ENCODE peak calls at places on chromosomes 3 and 15, in ten cellular contexts. One of them, this sample, is unnamed.

GRCh38 chr3:134449277-134449676 is 36.5 kb downstream of the ANAPC13 start:
- DNase-seq in esophagus squamous epithelium: no peak
- DNase-seq in AG04450: no peak
- DNase-seq in breast epithelium: no peak
- DNase-seq in right lobe of liver: peak; percentile 54
- DNase-seq in GM23338: peak; percentile 82
- DNase-seq in DND-41: no peak
- DNase-seq in PC-9: no peak
- DNase-seq in adrenal gland: no peak
- DNase-seq in uterus: peak; percentile 39
- DNase-seq in this sample: no peak

GRCh38 chr3:155334897-155335883 is 41.7 kb upstream of the STRIT1 start:
- DNase-seq in esophagus squamous epithelium: no peak
- DNase-seq in right lobe of liver: no peak
- DNase-seq in AG04450: no peak
- DNase-seq in PC-9: no peak
- DNase-seq in uterus: no peak
- DNase-seq in breast epithelium: no peak
- DNase-seq in adrenal gland: no peak
- DNase-seq in GM23338: no peak
- DNase-seq in DND-41: peak; percentile 76
- DNase-seq in this sample: no peak

GRCh38 chr3:185983495-185984141 is 45.8 kb upstream of the TRA2B start:
- DNase-seq in right lobe of liver: peak; percentile 78
- DNase-seq in adrenal gland: peak; percentile 92
- DNase-seq in GM23338: peak; percentile 95
- DNase-seq in breast epithelium: peak; percentile 61
- DNase-seq in DND-41: peak; percentile 51
- DNase-seq in PC-9: peak; percentile 62
- DNase-seq in esophagus squamous epithelium: no peak
- DNase-seq in uterus: peak; percentile 73
- DNase-seq in AG04450: peak; percentile 45
- DNase-seq in this sample: peak; percentile 47

GRCh38 chr15:80563372-80563997 is 131.6 kb upstream of the ABHD17C start:
- DNase-seq in GM23338: no peak
- DNase-seq in esophagus squamous epithelium: no peak
- DNase-seq in right lobe of liver: no peak
- DNase-seq in breast epithelium: no peak
- DNase-seq in uterus: no peak
- DNase-seq in DND-41: no peak
- DNase-seq in PC-9: no peak
- DNase-seq in adrenal gland: no peak
- DNase-seq in AG04450: no peak
- DNase-seq in this sample: no peak

GRCh38 chr3:108001457-108001856 is 89.4 kb downstream of the CD47 start:
- DNase-seq in PC-9: peak; percentile 99
- DNase-seq in uterus: no peak
- DNase-seq in adrenal gland: no peak
- DNase-seq in AG04450: no peak
- DNase-seq in DND-41: no peak
- DNase-seq in right lobe of liver: no peak
- DNase-seq in GM23338: no peak
- DNase-seq in breast epithelium: no peak
- DNase-seq in esophagus squamous epithelium: no peak
- DNase-seq in this sample: no peak

GRCh38 chr3:156317457-156317856 is 197.1 kb downstream of the KCNAB1 start:
- DNase-seq in GM23338: peak; percentile 16
- DNase-seq in breast epithelium: no peak
- DNase-seq in PC-9: peak; percentile 57
- DNase-seq in uterus: no peak
- DNase-seq in AG04450: no peak
- DNase-seq in esophagus squamous epithelium: no peak
- DNase-seq in adrenal gland: no peak
- DNase-seq in DND-41: no peak
- DNase-seq in right lobe of liver: no peak
- DNase-seq in this sample: no peak

GRCh38 chr3:106160396-106160795 is 291.6 kb upstream of the CBLB start:
- DNase-seq in uterus: no peak
- DNase-seq in right lobe of liver: no peak
- DNase-seq in esophagus squamous epithelium: no peak
- DNase-seq in PC-9: no peak
- DNase-seq in breast epithelium: no peak
- DNase-seq in adrenal gland: no peak
- DNase-seq in GM23338: no peak
- DNase-seq in DND-41: no peak
- DNase-seq in AG04450: no peak
- DNase-seq in this sample: no peak

GRCh38 chr3:16740531-16740930 is 135.3 kb upstream of the DAZL start:
- DNase-seq in right lobe of liver: no peak
- DNase-seq in breast epithelium: no peak
- DNase-seq in PC-9: no peak
- DNase-seq in uterus: no peak
- DNase-seq in GM23338: no peak
- DNase-seq in AG04450: no peak
- DNase-seq in esophagus squamous epithelium: no peak
- DNase-seq in adrenal gland: no peak
- DNase-seq in DND-41: no peak
- DNase-seq in this sample: no peak

GRCh38 chr15:77746254-77747174 is 113.8 kb upstream of the LINGO1 start:
- DNase-seq in DND-41: no peak
- DNase-seq in GM23338: no peak
- DNase-seq in AG04450: no peak
- DNase-seq in adrenal gland: no peak
- DNase-seq in esophagus squamous epithelium: no peak
- DNase-seq in uterus: no peak
- DNase-seq in PC-9: no peak
- DNase-seq in right lobe of liver: no peak
- DNase-seq in breast epithelium: no peak
- DNase-seq in this sample: no peak

GRCh38 chr15:77749236-77749997 is 116.7 kb upstream of the LINGO1 start:
- DNase-seq in PC-9: no peak
- DNase-seq in breast epithelium: no peak
- DNase-seq in adrenal gland: no peak
- DNase-seq in DND-41: no peak
- DNase-seq in uterus: no peak
- DNase-seq in GM23338: peak; percentile 63
- DNase-seq in AG04450: no peak
- DNase-seq in esophagus squamous epithelium: no peak
- DNase-seq in right lobe of liver: no peak
- DNase-seq in this sample: no peak

GRCh38 chr15:77747175-77748077 is 114.7 kb upstream of the LINGO1 start:
- DNase-seq in adrenal gland: peak; percentile 54
- DNase-seq in esophagus squamous epithelium: no peak
- DNase-seq in GM23338: no peak
- DNase-seq in DND-41: no peak
- DNase-seq in breast epithelium: no peak
- DNase-seq in PC-9: no peak
- DNase-seq in uterus: no peak
- DNase-seq in AG04450: no peak
- DNase-seq in right lobe of liver: no peak
- DNase-seq in this sample: no peak

GRCh38 chr15:77749998-77750540 is 117.4 kb upstream of the LINGO1 start:
- DNase-seq in right lobe of liver: no peak
- DNase-seq in DND-41: no peak
- DNase-seq in breast epithelium: no peak
- DNase-seq in AG04450: no peak
- DNase-seq in PC-9: no peak
- DNase-seq in uterus: no peak
- DNase-seq in adrenal gland: no peak
- DNase-seq in esophagus squamous epithelium: no peak
- DNase-seq in GM23338: no peak
- DNase-seq in this sample: no peak

GRCh38 chr15:77748078-77749064 is 115.7 kb upstream of the LINGO1 start:
- DNase-seq in uterus: no peak
- DNase-seq in AG04450: no peak
- DNase-seq in esophagus squamous epithelium: no peak
- DNase-seq in right lobe of liver: no peak
- DNase-seq in breast epithelium: no peak
- DNase-seq in PC-9: no peak
- DNase-seq in DND-41: no peak
- DNase-seq in GM23338: peak; percentile 33
- DNase-seq in adrenal gland: no peak
- DNase-seq in this sample: no peak
- H3K27me3 ChIP-seq in uterus: no peaks in the 10 kb centered on the region
- H3K27me3 ChIP-seq in AG04450: peaks cover 2% of the 10 kb centered on the region
- H3K27me3 ChIP-seq in esophagus squamous epithelium: no peaks in the 10 kb centered on the region
- H3K27me3 ChIP-seq in right lobe of liver: no peaks in the 10 kb centered on the region
- H3K27me3 ChIP-seq in breast epithelium: peaks cover 10% of the 10 kb centered on the region
- H3K27me3 ChIP-seq in PC-9: peaks cover 70% of the 10 kb centered on the region
- H3K27me3 ChIP-seq in DND-41: no peaks in the 10 kb centered on the region
- H3K27me3 ChIP-seq in GM23338: no peaks in the 10 kb centered on the region
- H3K27me3 ChIP-seq in adrenal gland: no peaks in the 10 kb centered on the region
- H3K27me3 ChIP-seq in this sample: no peaks in the 10 kb centered on the region

DNA sequence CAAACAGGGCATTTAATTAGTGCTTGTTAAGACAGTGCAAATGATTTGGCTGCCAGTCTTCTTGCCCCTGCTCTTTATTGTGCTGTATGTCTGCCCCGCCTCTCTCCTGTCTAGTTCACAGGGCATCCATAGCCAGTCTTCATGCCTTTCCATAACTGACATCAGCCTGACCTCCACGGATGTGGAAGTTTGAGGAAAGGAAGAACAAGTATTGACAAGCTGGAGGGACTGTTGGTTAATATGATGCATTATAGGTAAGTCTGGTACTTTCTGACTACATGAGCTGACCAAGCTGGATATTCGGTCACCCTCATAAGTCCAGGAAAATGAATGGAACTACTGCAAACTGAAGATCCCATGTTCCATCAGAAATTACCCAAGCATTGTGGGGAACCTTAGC is 325.9 kb downstream of the TIGIT start:
- DNase-seq in PC-9: no peak
- DNase-seq in adrenal gland: no peak
- DNase-seq in right lobe of liver: no peak
- DNase-seq in uterus: no peak
- DNase-seq in breast epithelium: no peak
- DNase-seq in AG04450: no peak
- DNase-seq in GM23338: no peak
- DNase-seq in DND-41: no peak
- DNase-seq in esophagus squamous epithelium: no peak
- DNase-seq in this sample: no peak
- H3K27me3 ChIP-seq in PC-9: no peaks in the 10 kb centered on the region
- H3K27me3 ChIP-seq in adrenal gland: no peaks in the 10 kb centered on the region
- H3K27me3 ChIP-seq in right lobe of liver: no peaks in the 10 kb centered on the region
- H3K27me3 ChIP-seq in uterus: no peaks in the 10 kb centered on the region
- H3K27me3 ChIP-seq in breast epithelium: no peaks in the 10 kb centered on the region
- H3K27me3 ChIP-seq in AG04450: no peaks in the 10 kb centered on the region
- H3K27me3 ChIP-seq in GM23338: no peaks in the 10 kb centered on the region
- H3K27me3 ChIP-seq in DND-41: no peaks in the 10 kb centered on the region
- H3K27me3 ChIP-seq in esophagus squamous epithelium: no peaks in the 10 kb centered on the region
- H3K27me3 ChIP-seq in this sample: no peaks in the 10 kb centered on the region

DNA sequence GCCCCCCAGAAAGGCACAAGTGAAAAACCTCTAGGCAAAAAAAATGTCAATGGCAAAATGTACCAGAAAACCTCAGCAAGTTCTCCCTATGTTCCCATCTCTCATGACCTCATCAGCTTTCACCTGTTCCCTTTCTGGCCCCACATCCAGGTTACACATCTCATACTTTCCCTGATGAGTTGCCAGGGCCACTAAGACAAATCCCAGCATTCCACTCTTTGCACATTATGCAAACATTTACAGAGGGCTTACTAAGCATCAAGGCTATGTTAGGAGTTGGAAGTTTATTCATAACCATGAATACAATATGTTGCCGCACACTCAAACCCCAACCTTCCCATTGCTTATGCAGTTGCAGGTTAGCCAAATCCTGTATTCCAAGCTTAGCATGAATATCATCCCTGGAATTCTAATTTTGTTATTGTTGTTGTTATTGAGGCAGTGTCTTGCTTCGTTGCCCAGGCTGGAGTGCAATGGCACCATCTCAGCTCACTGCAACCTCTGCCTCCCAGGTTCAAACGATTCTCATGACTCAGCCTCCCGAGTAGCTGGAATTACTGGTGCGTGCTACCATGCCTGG is 129.3 kb upstream of the UBE2E2 start:
- DNase-seq in PC-9: no peak
- DNase-seq in DND-41: no peak
- DNase-seq in adrenal gland: no peak
- DNase-seq in uterus: no peak
- DNase-seq in GM23338: no peak
- DNase-seq in breast epithelium: no peak
- DNase-seq in AG04450: no peak
- DNase-seq in right lobe of liver: no peak
- DNase-seq in esophagus squamous epithelium: no peak
- DNase-seq in this sample: no peak
- H3K27me3 ChIP-seq in PC-9: peaks cover 13% of the 10 kb centered on the region
- H3K27me3 ChIP-seq in DND-41: no peaks in the 10 kb centered on the region
- H3K27me3 ChIP-seq in adrenal gland: no peaks in the 10 kb centered on the region
- H3K27me3 ChIP-seq in uterus: no peaks in the 10 kb centered on the region
- H3K27me3 ChIP-seq in GM23338: no peaks in the 10 kb centered on the region
- H3K27me3 ChIP-seq in breast epithelium: no peaks in the 10 kb centered on the region
- H3K27me3 ChIP-seq in AG04450: no peaks in the 10 kb centered on the region
- H3K27me3 ChIP-seq in right lobe of liver: no peaks in the 10 kb centered on the region
- H3K27me3 ChIP-seq in esophagus squamous epithelium: no peaks in the 10 kb centered on the region
- H3K27me3 ChIP-seq in this sample: no peaks in the 10 kb centered on the region

GRCh38 chr3:151085227-151085888 is at the start of gene MED12L:
- DNase-seq in DND-41: peak; percentile 74
- DNase-seq in PC-9: peak; percentile 42
- DNase-seq in right lobe of liver: peak; percentile 68
- DNase-seq in AG04450: peak; percentile 24
- DNase-seq in esophagus squamous epithelium: no peak
- DNase-seq in adrenal gland: peak; percentile 79
- DNase-seq in breast epithelium: no peak
- DNase-seq in uterus: peak; percentile 40
- DNase-seq in GM23338: peak; percentile 86
- DNase-seq in this sample: peak; percentile 24

GRCh38 chr3:151085889-151086483 is 522 bp downstream of the MED12L start:
- DNase-seq in adrenal gland: no peak
- DNase-seq in esophagus squamous epithelium: no peak
- DNase-seq in PC-9: no peak
- DNase-seq in AG04450: no peak
- DNase-seq in right lobe of liver: peak; percentile 46
- DNase-seq in DND-41: peak; percentile 35
- DNase-seq in breast epithelium: no peak
- DNase-seq in GM23338: peak; percentile 60
- DNase-seq in uterus: no peak
- DNase-seq in this sample: peak; percentile 3

GRCh38 chr3:151084893-151085226 is 604 bp upstream of the MED12L start:
- DNase-seq in GM23338: no peak
- DNase-seq in adrenal gland: no peak
- DNase-seq in uterus: no peak
- DNase-seq in AG04450: no peak
- DNase-seq in breast epithelium: no peak
- DNase-seq in right lobe of liver: no peak
- DNase-seq in esophagus squamous epithelium: no peak
- DNase-seq in DND-41: no peak
- DNase-seq in PC-9: no peak
- DNase-seq in this sample: no peak

GRCh38 chr3:151087648-151088047 is 2.2 kb downstream of the MED12L start:
- DNase-seq in adrenal gland: no peak
- DNase-seq in esophagus squamous epithelium: no peak
- DNase-seq in AG04450: no peak
- DNase-seq in breast epithelium: no peak
- DNase-seq in right lobe of liver: no peak
- DNase-seq in PC-9: no peak
- DNase-seq in GM23338: no peak
- DNase-seq in DND-41: no peak
- DNase-seq in uterus: no peak
- DNase-seq in this sample: no peak

DNA sequence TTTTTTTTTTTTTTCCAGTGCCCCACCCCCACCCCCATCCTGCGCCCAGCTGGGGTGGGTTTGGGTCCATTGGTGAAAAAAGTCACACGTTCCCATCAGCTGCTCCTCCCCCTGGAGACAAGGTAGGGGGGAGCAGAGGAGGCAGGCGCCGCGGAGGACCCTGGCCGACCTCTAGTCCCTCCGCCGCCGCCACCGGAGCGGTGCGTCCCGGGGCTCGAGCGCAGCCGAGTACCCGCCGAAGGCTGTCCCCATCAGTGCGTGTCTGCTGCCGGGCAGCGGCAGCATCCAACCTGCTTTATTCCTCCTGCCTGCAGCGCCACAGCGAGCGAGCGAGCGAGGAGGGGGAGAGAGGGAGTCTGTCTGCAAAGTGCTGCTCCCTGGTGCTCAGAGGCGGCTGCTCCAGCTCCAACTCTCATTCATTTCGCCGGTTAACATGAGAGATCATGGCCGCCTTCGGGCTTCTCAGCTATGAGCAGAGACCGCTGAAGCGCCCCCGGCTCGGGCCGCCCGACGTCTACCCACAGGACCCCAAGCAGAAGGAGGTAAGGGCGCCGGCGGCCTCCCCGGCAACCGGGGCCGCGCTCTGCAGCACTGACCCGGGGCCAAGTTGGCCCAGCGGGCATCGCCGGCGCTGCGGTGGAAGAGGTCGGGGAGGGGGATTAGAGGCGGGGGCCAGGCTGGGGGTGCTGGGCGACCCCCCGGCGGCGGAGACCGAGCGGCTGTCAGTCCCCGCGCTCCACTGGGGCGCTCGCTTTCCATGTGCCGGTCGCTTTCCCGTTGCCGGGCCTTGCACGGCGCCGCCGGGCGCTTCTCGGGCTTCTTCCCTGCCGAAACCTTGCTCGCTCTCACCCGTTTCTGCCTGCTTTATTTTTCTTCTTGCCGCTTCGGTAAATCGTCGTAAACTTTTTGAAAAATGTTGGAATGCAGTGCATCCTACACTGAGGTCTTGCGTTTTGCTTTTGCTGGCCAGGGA is 1.3 kb downstream of the MED12L start:
- DNase-seq in AG04450: peak; percentile 65
- DNase-seq in breast epithelium: peak; percentile 71
- DNase-seq in uterus: peak; percentile 72
- DNase-seq in PC-9: peak; percentile 62
- DNase-seq in right lobe of liver: peak; percentile 63
- DNase-seq in esophagus squamous epithelium: peak; percentile 14
- DNase-seq in DND-41: peak; percentile 83
- DNase-seq in GM23338: peak; percentile 84
- DNase-seq in adrenal gland: peak; percentile 91
- DNase-seq in this sample: peak; percentile 78
- H3K27me3 ChIP-seq in AG04450: peaks cover 40% of the 10 kb centered on the region
- H3K27me3 ChIP-seq in breast epithelium: peaks cover 6% of the 10 kb centered on the region
- H3K27me3 ChIP-seq in uterus: no peaks in the 10 kb centered on the region
- H3K27me3 ChIP-seq in PC-9: no peaks in the 10 kb centered on the region
- H3K27me3 ChIP-seq in right lobe of liver: no peaks in the 10 kb centered on the region
- H3K27me3 ChIP-seq in esophagus squamous epithelium: no peaks in the 10 kb centered on the region
- H3K27me3 ChIP-seq in DND-41: peaks cover 31% of the 10 kb centered on the region
- H3K27me3 ChIP-seq in GM23338: peaks cover 24% of the 10 kb centered on the region
- H3K27me3 ChIP-seq in adrenal gland: peaks cover 3% of the 10 kb centered on the region
- H3K27me3 ChIP-seq in this sample: peaks cover 17% of the 10 kb centered on the region